ENCODE peak calls at places on chromosome 17, in four cellular contexts. F, J, P and N are unnamed samples.

GRCh38 chr17:51672058-51672457 is 411.7 kb downstream of the UTP18 start:
- DNase-seq in F (no peak), P (no peak), J (no peak), N (no peak)

GRCh38 chr17:16491703-16492612 is at the start of gene LRRC75A:
- DNase-seq in P (peak; percentile 79), F (no peak), J (no peak), N (peak; percentile 33)

GRCh38 chr17:49582789-49583188 is 7.1 kb downstream of the NXPH3 start:
- DNase-seq in F (no peak), P (no peak), J (no peak), N (no peak)

GRCh38 chr17:258045-258734 is 76.7 kb upstream of the DOC2B start:
- DNase-seq in F (no peak), P (no peak), J (no peak), N (no peak)

GRCh38 chr17:65277576-65277975 is 140.4 kb downstream of the RGS9 start:
- DNase-seq in F (no peak), J (no peak), P (no peak), N (no peak)

GRCh38 chr17:6101706-6102105 is 31.5 kb downstream of the WSCD1 start:
- DNase-seq in F (peak; percentile 7), P (no peak), J (no peak), N (no peak)

GRCh38 chr17:61556224-61557188 is 34.5 kb downstream of the NACA2 start:
- DNase-seq in J (no peak), F (no peak), P (no peak), N (no peak)

GRCh38 chr17:15431201-15431600 is 36.2 kb downstream of the CDRT4 start:
- DNase-seq in P (no peak), J (no peak), F (no peak), N (no peak)

GRCh38 chr17:1244606-1245012 is 25.6 kb upstream of the BHLHA9 start:
- DNase-seq in P (no peak), F (no peak), J (no peak), N (no peak)

GRCh38 chr17:78236362-78237127 is 5.1 kb downstream of the TMEM235 start:
- DNase-seq in P (no peak), J (no peak), F (no peak), N (no peak)
- H2AFZ ChIP-seq in P (no peak overlapping the region), J (no peak overlapping the region), F (no peak overlapping the region), N (no peak overlapping the region)

GRCh38 chr17:42097691-42098661 is at the start of gene ZNF385C:
- DNase-seq in P (peak; percentile 52), F (no peak), J (no peak), N (no peak)
- TF ChIP-seq JUN in P (no peak), F (no peak), J (no peak), N (no peak)

GRCh38 chr17:56779306-56779705 is 54.4 kb downstream of the C17orf67 start:
- DNase-seq in J (no peak), P (no peak), F (no peak), N (no peak)
- H2AFZ ChIP-seq in J (no peak overlapping the region), P (no peak overlapping the region), F (no peak overlapping the region), N (no peak overlapping the region)

DNA sequence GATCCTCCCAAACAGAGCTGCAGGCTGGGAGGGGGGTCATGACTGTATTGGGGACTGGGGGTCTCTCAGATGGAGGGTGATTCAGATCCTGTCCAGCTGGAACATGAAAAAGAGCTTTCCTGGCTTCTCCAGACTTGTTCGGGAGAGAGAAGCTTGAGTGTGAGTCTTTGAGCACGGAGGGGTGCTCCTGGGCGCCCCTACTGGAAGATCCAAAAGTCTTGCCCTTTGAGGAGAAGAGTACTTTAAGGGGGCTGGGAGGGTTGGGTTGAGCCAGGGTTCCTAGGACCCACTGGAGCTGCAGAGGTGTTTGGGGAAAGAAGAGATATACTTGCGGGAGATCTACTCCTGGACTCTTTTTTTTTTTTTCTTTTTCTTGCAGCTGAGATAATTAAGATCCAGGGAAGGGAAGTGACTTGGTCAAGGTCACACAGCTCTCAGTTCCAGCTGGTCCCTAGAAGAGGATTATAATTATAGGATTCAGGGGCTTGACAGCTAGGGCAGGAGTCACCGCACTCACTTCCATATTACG is 8.4 kb downstream of the RARA start:
- DNase-seq in P (peak; percentile 72), J (peak; percentile 64), F (no peak), N (peak; percentile 76)
- TF ChIP-seq JUN in P (no peak), J (no peak), F (no peak), N (no peak)